ENCODE peak calls at places on chromosome 18, in six cellular contexts. One of them, this sample, is unnamed. For H3K9me3, the result is how much of the 10 kb centered on the place peaks cover.

GRCh38 chr18:74722237-74722636 is 124.6 kb downstream of the ZNF407 start:
- DNase-seq in IMR-90: peak
- DNase-seq in PC-3: peak
- DNase-seq in HCT116: no peak
- DNase-seq in astrocyte: peak
- DNase-seq in MM.1S: no peak
- DNase-seq in this sample: no peak

GRCh38 chr18:57627488-57627887 is 5.9 kb upstream of the NARS1 start:
- DNase-seq in PC-3: peak
- DNase-seq in MM.1S: no peak
- DNase-seq in IMR-90: peak
- DNase-seq in astrocyte: peak
- DNase-seq in HCT116: no peak
- DNase-seq in this sample: no peak

GRCh38 chr18:78722959-78723706 is 256.5 kb upstream of the SALL3 start:
- DNase-seq in IMR-90: no peak
- DNase-seq in PC-3: no peak
- DNase-seq in HCT116: no peak
- DNase-seq in MM.1S: no peak
- DNase-seq in astrocyte: no peak
- DNase-seq in this sample: no peak

GRCh38 chr18:74819433-74820059 is 221.9 kb downstream of the ZNF407 start:
- DNase-seq in PC-3: peak
- DNase-seq in HCT116: no peak
- DNase-seq in astrocyte: no peak
- DNase-seq in MM.1S: no peak
- DNase-seq in IMR-90: no peak
- DNase-seq in this sample: no peak

GRCh38 chr18:10057808-10058791 is 144.3 kb downstream of the VAPA start:
- DNase-seq in PC-3: peak
- DNase-seq in astrocyte: peak
- DNase-seq in MM.1S: no peak
- DNase-seq in IMR-90: peak
- DNase-seq in HCT116: no peak
- DNase-seq in this sample: no peak

GRCh38 chr18:22273101-22274039 is 104.0 kb downstream of the GATA6 start:
- DNase-seq in PC-3: no peak
- DNase-seq in IMR-90: no peak
- DNase-seq in HCT116: no peak
- DNase-seq in MM.1S: no peak
- DNase-seq in astrocyte: no peak
- DNase-seq in this sample: no peak

GRCh38 chr18:39909706-39910105 is 2045.3 kb upstream of the PIK3C3 start:
- DNase-seq in MM.1S: no peak
- DNase-seq in PC-3: no peak
- DNase-seq in HCT116: no peak
- DNase-seq in IMR-90: no peak
- DNase-seq in astrocyte: no peak
- DNase-seq in this sample: no peak

GRCh38 chr18:28875059-28875458 is 698.1 kb upstream of the CDH2 start:
- DNase-seq in PC-3: no peak
- DNase-seq in astrocyte: peak
- DNase-seq in IMR-90: no peak
- DNase-seq in HCT116: no peak
- DNase-seq in MM.1S: no peak
- DNase-seq in this sample: no peak

GRCh38 chr18:8657873-8658521 is 47.4 kb upstream of the MTCL1 start:
- DNase-seq in HCT116: no peak
- DNase-seq in PC-3: peak
- DNase-seq in astrocyte: peak
- DNase-seq in IMR-90: peak
- DNase-seq in MM.1S: no peak
- DNase-seq in this sample: no peak

GRCh38 chr18:80012714-80013113 is 21.5 kb upstream of the RBFA start:
- DNase-seq in MM.1S: no peak
- DNase-seq in HCT116: no peak
- DNase-seq in IMR-90: no peak
- DNase-seq in astrocyte: no peak
- DNase-seq in PC-3: no peak
- DNase-seq in this sample: no peak

GRCh38 chr18:80006726-80007125 is 18.4 kb upstream of the TXNL4A start:
- DNase-seq in HCT116: no peak
- DNase-seq in MM.1S: no peak
- DNase-seq in PC-3: no peak
- DNase-seq in IMR-90: no peak
- DNase-seq in astrocyte: no peak
- DNase-seq in this sample: no peak

GRCh38 chr18:80010551-80010906 is 22.2 kb upstream of the TXNL4A start:
- DNase-seq in astrocyte: no peak
- DNase-seq in HCT116: no peak
- DNase-seq in MM.1S: no peak
- DNase-seq in IMR-90: no peak
- DNase-seq in PC-3: no peak
- DNase-seq in this sample: no peak

GRCh38 chr18:80004600-80005342 is 16.4 kb upstream of the TXNL4A start:
- DNase-seq in HCT116: no peak
- DNase-seq in PC-3: no peak
- DNase-seq in IMR-90: no peak
- DNase-seq in astrocyte: no peak
- DNase-seq in MM.1S: no peak
- DNase-seq in this sample: no peak

DNA sequence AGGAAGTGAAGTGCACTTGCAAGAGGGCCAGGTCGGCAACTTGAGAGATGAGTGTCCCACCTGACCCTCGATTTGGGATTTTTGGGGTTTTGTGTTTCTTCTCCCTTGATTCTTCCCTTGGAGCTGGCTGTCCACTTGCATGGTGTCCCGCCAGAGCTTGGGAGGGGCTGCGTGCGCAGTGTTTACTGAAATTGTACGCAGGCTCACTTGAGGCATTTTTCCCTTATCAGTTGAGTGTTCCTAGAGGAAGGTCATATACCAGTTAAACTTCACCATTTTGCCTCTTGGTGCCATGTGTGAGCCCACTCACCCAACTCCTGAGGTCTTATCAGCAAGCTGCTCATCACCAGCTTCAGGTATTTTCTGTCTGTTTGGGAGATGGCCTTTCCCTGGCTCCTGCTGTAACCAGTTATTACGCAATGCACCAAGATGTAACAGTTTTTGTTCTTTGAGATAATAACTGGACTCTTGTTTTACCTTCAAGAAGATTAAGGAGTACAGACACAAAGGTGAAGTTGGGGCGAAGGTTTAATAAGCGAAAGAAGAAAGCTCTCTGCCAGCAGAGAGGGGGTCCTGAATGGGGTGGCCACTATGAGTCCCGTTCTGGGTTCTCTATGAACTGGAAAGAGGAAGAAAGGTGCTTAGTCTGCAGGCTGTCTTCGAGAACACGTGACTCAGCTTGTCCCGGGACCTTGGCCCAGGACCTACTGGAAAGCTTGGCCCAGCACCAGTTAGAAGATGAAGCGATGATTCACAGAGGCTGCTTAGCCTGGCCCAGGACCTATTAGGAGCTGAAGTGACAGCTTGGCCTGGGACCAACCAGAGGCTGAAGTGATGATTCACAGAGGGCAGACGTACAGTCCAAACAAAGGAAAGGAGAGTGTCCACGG is 21.5 kb upstream of the TXNL4A start:
- DNase-seq in astrocyte: peak
- DNase-seq in PC-3: peak
- DNase-seq in IMR-90: peak
- DNase-seq in MM.1S: no peak
- DNase-seq in HCT116: peak
- DNase-seq in this sample: no peak
- H3K9ac ChIP-seq in astrocyte: no peak
- H3K9ac ChIP-seq in PC-3: no peak
- H3K9ac ChIP-seq in IMR-90: no peak
- H3K9ac ChIP-seq in MM.1S: no peak
- H3K9ac ChIP-seq in HCT116: no peak
- H3K9ac ChIP-seq in this sample: no peak

GRCh38 chr18:3380384-3380961 is 69.5 kb upstream of the TGIF1 start:
- DNase-seq in IMR-90: peak
- DNase-seq in HCT116: peak
- DNase-seq in MM.1S: no peak
- DNase-seq in PC-3: peak
- DNase-seq in astrocyte: peak
- DNase-seq in this sample: no peak
- TF ChIP-seq CTCF in IMR-90: peak
- TF ChIP-seq CTCF in HCT116: peak
- TF ChIP-seq CTCF in MM.1S: no peak
- TF ChIP-seq CTCF in PC-3: peak
- TF ChIP-seq CTCF in astrocyte: peak
- TF ChIP-seq CTCF in this sample: no peak

GRCh38 chr18:47260924-47261701 is 9.7 kb upstream of the SKOR2 start:
- DNase-seq in IMR-90: no peak
- DNase-seq in astrocyte: no peak
- DNase-seq in HCT116: no peak
- DNase-seq in PC-3: no peak
- DNase-seq in MM.1S: no peak
- DNase-seq in this sample: no peak
- H3K9me3 ChIP-seq in IMR-90: under half
- H3K9me3 ChIP-seq in astrocyte: under half
- H3K9me3 ChIP-seq in HCT116: under half
- H3K9me3 ChIP-seq in PC-3: under half
- H3K9me3 ChIP-seq in MM.1S: under half
- H3K9me3 ChIP-seq in this sample: under half

GRCh38 chr18:12851709-12852108 is 32.3 kb downstream of the PTPN2 start:
- DNase-seq in MM.1S: no peak
- DNase-seq in PC-3: no peak
- DNase-seq in HCT116: no peak
- DNase-seq in astrocyte: peak
- DNase-seq in IMR-90: peak
- DNase-seq in this sample: no peak
- H3K9ac ChIP-seq in MM.1S: no peak
- H3K9ac ChIP-seq in PC-3: no peak
- H3K9ac ChIP-seq in HCT116: no peak
- H3K9ac ChIP-seq in astrocyte: no peak
- H3K9ac ChIP-seq in IMR-90: no peak
- H3K9ac ChIP-seq in this sample: no peak

DNA sequence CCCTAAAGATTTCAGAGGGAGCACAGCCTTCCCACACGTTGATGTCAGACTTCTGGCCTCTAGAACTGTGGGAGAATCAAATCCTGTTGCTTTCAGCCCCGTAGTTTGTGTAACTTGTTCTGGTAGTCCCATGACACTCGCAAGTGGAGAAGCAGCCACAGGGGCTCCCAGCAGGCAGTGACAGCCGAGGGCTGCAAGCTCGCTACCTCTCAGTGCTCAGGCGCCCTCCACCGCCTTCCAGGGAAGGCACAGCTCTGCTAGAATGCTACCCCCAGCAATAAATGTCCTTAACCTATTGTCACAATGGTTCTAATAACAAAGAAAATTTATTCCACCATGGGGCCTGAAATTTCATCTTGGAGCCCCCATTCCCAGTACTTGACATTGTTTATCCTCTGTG is 143.1 kb upstream of the ZNF236 start:
- DNase-seq in HCT116: no peak
- DNase-seq in PC-3: no peak
- DNase-seq in IMR-90: no peak
- DNase-seq in MM.1S: no peak
- DNase-seq in astrocyte: no peak
- DNase-seq in this sample: no peak
- TF ChIP-seq CTCF in HCT116: no peak
- TF ChIP-seq CTCF in PC-3: no peak
- TF ChIP-seq CTCF in IMR-90: peak
- TF ChIP-seq CTCF in MM.1S: no peak
- TF ChIP-seq CTCF in astrocyte: no peak
- TF ChIP-seq CTCF in this sample: no peak

GRCh38 chr18:71809711-71810110 is 734.4 kb downstream of the CBLN2 start:
- DNase-seq in HCT116: no peak
- DNase-seq in MM.1S: no peak
- DNase-seq in astrocyte: no peak
- DNase-seq in IMR-90: no peak
- DNase-seq in PC-3: no peak
- DNase-seq in this sample: no peak
- H3K9me3 ChIP-seq in HCT116: under half
- H3K9me3 ChIP-seq in MM.1S: under half
- H3K9me3 ChIP-seq in astrocyte: under half
- H3K9me3 ChIP-seq in IMR-90: under half
- H3K9me3 ChIP-seq in PC-3: under half
- H3K9me3 ChIP-seq in this sample: under half

DNA sequence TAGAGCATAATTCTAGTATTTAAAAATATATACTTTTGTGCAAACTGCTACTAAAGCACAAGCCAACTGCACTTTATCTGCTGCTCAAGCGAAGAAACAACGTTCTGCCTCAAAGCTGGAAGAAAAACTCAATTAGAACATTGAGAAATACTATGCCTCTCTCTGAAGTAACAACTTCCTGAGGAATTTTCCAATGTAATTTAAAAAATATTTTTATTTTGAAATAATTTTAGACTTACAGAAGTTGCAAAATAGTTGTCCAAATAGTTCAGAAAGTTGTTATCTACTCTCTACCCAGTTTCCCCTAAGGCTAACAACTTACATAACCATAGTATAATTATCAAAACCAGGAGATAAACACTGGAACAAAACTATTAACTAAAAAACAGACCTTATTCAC is 12.3 kb upstream of the POLI start:
- DNase-seq in PC-3: no peak
- DNase-seq in astrocyte: no peak
- DNase-seq in IMR-90: no peak
- DNase-seq in MM.1S: no peak
- DNase-seq in HCT116: no peak
- DNase-seq in this sample: no peak
- H3K9ac ChIP-seq in PC-3: no peak
- H3K9ac ChIP-seq in astrocyte: no peak
- H3K9ac ChIP-seq in IMR-90: no peak
- H3K9ac ChIP-seq in MM.1S: no peak
- H3K9ac ChIP-seq in HCT116: no peak
- H3K9ac ChIP-seq in this sample: no peak